ENCODE peak calls at places on chromosome 22, in four cellular contexts. I, K, Q and X are unnamed samples. For H3K27me3, the result is how much of the 10 kb centered on the place peaks cover.

GRCh38 chr22:29190915-29191314 is 14.8 kb upstream of the EMID1 start:
- DNase-seq in K (no peak), I (no peak), Q (no peak), X (no peak)

GRCh38 chr22:43443072-43443471 is 31.3 kb downstream of the MPPED1 start:
- DNase-seq in K (peak), I (no peak), Q (no peak), X (no peak)

GRCh38 chr22:23401111-23401909 is 178.8 kb downstream of the IGLL1 start:
- DNase-seq in I (no peak), K (no peak), Q (no peak), X (no peak)

GRCh38 chr22:22342697-22343602 is 98.4 kb downstream of the VPREB1 start:
- DNase-seq in Q (peak), K (peak), I (no peak), X (peak)

GRCh38 chr22:21819183-21819770 is 48.2 kb downstream of the MAPK1 start:
- DNase-seq in I (no peak), Q (no peak), K (no peak), X (no peak)

GRCh38 chr22:18952022-18952421 is 15.9 kb upstream of the PRODH start:
- DNase-seq in K (no peak), Q (no peak), I (peak), X (no peak)

GRCh38 chr22:18023509-18024275 is 669 bp downstream of the MICAL3 start:
- DNase-seq in Q (no peak), I (peak), K (peak), X (peak)

GRCh38 chr22:42056757-42057511 is 13.7 kb downstream of the NAGA start:
- DNase-seq in I (no peak), K (no peak), Q (no peak), X (no peak)

GRCh38 chr22:42770941-42771647 is 50.4 kb upstream of the A4GALT start:
- DNase-seq in K (no peak), I (no peak), Q (no peak), X (no peak)

GRCh38 chr22:43305806-43306205 is 37.4 kb downstream of the SCUBE1 start:
- DNase-seq in K (no peak), I (no peak), Q (no peak), X (no peak)

GRCh38 chr22:40107756-40108437 is 69.8 kb upstream of the TNRC6B start:
- DNase-seq in Q (no peak), I (no peak), K (no peak), X (no peak)

GRCh38 chr22:17199131-17199731 is 20.0 kb downstream of the ADA2 start:
- DNase-seq in Q (no peak), I (no peak), K (peak), X (peak)

GRCh38 chr22:17910561-17911311 is 113.6 kb downstream of the MICAL3 start:
- DNase-seq in K (peak), I (peak), Q (no peak), X (peak)

GRCh38 chr22:18095101-18095805 is 15.4 kb upstream of the TUBA8 start:
- DNase-seq in Q (no peak), K (no peak), I (no peak), X (no peak)

GRCh38 chr22:37560682-37561208 is 465 bp downstream of the CDC42EP1 start:
- DNase-seq in K (peak), Q (no peak), I (peak), X (peak)

GRCh38 chr22:39719559-39720450 is 149.3 kb downstream of the CACNA1I start:
- DNase-seq in I (no peak), K (peak), Q (no peak), X (no peak)

GRCh38 chr22:45584621-45585436 is 82.1 kb downstream of the FBLN1 start:
- DNase-seq in I (no peak), Q (no peak), K (no peak), X (no peak)

GRCh38 chr22:30310881-30311771 is 15.6 kb downstream of the TBC1D10A start:
- DNase-seq in K (no peak), Q (no peak), I (peak), X (no peak)

GRCh38 chr22:32309585-32310251 is 47.9 kb upstream of the RFPL3 start:
- DNase-seq in K (no peak), Q (no peak), I (no peak), X (no peak)

GRCh38 chr22:38081941-38082828 is 1.8 kb downstream of the SLC16A8 start:
- DNase-seq in K (peak), Q (no peak), I (no peak), X (no peak)

GRCh38 chr22:24706050-24706449 is 68.5 kb downstream of the PIWIL3 start:
- DNase-seq in K (peak), Q (no peak), I (no peak), X (no peak)

GRCh38 chr22:37676691-37677627 is 1.5 kb downstream of the LGALS1 start:
- DNase-seq in K (peak), Q (peak), I (peak), X (peak)

GRCh38 chr22:29313126-29314071 is 2.1 kb downstream of the RASL10A start:
- DNase-seq in I (no peak), K (peak), Q (no peak), X (no peak)

GRCh38 chr22:24284747-24285203 is 14.1 kb downstream of the SPECC1L start:
- DNase-seq in K (no peak), I (no peak), Q (no peak), X (no peak)

GRCh38 chr22:27823221-27823620 is 21.7 kb upstream of the MN1 start:
- DNase-seq in Q (no peak), I (no peak), K (no peak), X (no peak)

GRCh38 chr22:29733362-29734322 is 13.8 kb downstream of the CABP7 start:
- DNase-seq in I (no peak), K (no peak), Q (no peak), X (no peak)

GRCh38 chr22:23835773-23836144 is 3.0 kb downstream of the DERL3 start:
- DNase-seq in Q (no peak), I (peak), K (no peak), X (no peak)

GRCh38 chr22:43077121-43077877 is 11.9 kb downstream of the TTLL1 start:
- DNase-seq in Q (no peak), I (no peak), K (no peak), X (no peak)

GRCh38 chr22:46802608-46803027 is 40.2 kb downstream of the TBC1D22A start:
- DNase-seq in I (no peak), K (peak), Q (no peak), X (no peak)

GRCh38 chr22:28896611-28897010 is 13.2 kb downstream of the ZNRF3 start:
- DNase-seq in I (no peak), Q (no peak), K (peak), X (no peak)

GRCh38 chr22:43197271-43197941 is 10.5 kb upstream of the TTLL12 start:
- DNase-seq in Q (no peak), K (no peak), I (no peak), X (no peak)

GRCh38 chr22:22927196-22927887 is 39.7 kb downstream of the IGLL5 start:
- DNase-seq in K (no peak), I (no peak), Q (no peak), X (no peak)

GRCh38 chr22:18056802-18057474 is 20.9 kb upstream of the PEX26 start:
- DNase-seq in K (no peak), Q (no peak), I (no peak), X (no peak)

GRCh38 chr22:23088199-23088604 is 17.9 kb downstream of the GNAZ start:
- DNase-seq in Q (no peak), I (no peak), K (peak), X (no peak)

GRCh38 chr22:20017622-20017958 is 967 bp upstream of the ARVCF start:
- DNase-seq in I (no peak), K (no peak), Q (no peak), X (no peak)
- H3K4me3 ChIP-seq in I (peak), K (peak), Q (peak), X (peak)

GRCh38 chr22:26330971-26331625 is 98.0 kb upstream of the ASPHD2 start:
- DNase-seq in Q (peak), K (peak), I (no peak), X (peak)
- H3K27me3 ChIP-seq in Q (under half), K (under half), I (under half), X (under half)

DNA sequence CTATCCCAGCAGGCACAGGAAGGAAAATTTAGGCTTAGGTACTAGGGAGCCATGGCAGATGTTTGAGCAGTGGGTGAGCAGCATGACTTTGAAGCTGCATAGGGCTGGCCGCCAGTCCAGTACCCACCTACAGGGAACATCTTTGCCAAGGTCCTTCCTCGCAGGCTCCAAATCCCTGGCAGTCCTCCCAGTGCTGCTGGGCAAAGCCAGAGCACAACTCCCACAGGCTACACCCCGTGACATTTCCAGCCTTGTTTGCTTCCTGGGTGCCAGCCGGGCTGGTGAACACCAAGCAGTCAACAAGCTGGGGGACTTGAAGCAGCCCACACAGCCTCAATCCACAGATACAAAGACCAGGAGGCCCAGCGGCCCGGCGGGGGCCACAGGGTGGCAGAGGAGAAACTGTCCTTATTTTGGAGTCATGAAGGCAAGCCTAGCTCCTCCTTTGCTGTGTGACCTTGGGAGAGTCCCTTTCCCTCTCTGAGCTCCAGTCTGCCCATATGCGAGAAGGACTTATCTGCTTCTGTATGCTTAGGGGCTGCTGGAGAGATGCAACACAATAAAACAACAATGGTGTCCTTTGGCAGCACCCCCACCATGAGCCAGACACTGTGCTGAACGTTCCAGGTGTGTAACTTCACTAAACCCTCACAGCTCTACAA is 28.0 kb downstream of the TPST2 start:
- DNase-seq in Q (no peak), I (no peak), K (no peak), X (no peak)
- H3K4me3 ChIP-seq in Q (no peak), I (no peak), K (no peak), X (no peak)

DNA sequence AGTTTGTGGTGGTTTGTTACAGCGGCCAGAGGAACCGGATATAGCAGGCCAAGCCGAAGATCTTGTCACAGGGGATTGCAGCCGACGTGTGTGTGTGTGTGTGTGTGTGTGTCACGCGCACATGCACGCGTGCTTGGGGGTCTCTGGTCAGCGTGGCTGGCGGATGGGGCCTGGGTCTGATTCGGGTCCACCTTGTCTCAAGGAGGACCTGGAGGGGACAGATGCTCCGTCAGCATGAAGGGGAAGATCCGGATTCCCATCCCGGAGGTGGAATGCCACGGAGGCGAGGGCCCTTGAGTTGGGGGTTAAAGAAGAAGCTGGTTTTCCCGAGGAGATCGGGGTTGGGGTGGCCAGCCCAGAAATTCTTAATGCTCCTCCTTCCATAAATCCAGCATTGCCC is 1237.8 kb downstream of the BRD1 start:
- DNase-seq in I (no peak), K (no peak), Q (no peak), X (no peak)
- H3K27me3 ChIP-seq in I (under half), K (under half), Q (under half), X (under half)

GRCh38 chr22:33792837-33793236 is 127.4 kb downstream of the LARGE1 start:
- DNase-seq in K (no peak), I (no peak), Q (no peak), X (peak)
- H3K4me3 ChIP-seq in K (no peak), I (peak), Q (no peak), X (no peak)

DNA sequence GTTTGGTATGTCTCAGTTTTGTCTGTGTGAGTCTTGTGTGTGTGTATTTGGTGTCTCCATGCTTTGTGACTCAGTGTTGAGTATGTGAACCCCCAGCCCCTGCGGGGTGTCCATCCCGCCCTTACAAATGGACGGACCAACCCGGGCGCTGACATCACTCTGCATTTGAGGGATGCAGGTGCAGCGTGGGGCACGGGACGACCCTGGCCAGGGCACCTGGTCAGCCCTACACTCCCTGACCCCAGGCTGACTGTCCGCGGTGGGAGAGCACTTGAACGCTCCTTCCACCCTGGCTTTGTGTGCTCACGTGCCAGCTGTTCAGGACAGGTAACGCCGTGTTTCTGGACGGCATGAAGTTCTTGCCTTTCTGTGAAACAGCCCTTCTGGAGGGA is 369.0 kb downstream of the BRD1 start:
- DNase-seq in Q (no peak), K (no peak), I (peak), X (no peak)
- H3K27me3 ChIP-seq in Q (under half), K (under half), I (under half), X (under half)